ENCODE peak calls at places on chromosomes 3 and 15, in five cellular contexts. One of them, this sample, is unnamed.

GRCh38 chr3:141523615-141524375 is 37.0 kb downstream of the RASA2 start:
- DNase-seq in neural progenitor cell: no peak
- DNase-seq in PC-3: peak
- DNase-seq in substantia nigra: no peak
- DNase-seq in breast epithelium: no peak
- DNase-seq in this sample: peak

GRCh38 chr3:124552224-124552623 is 178.0 kb upstream of the UMPS start:
- DNase-seq in neural progenitor cell: no peak
- DNase-seq in PC-3: peak
- DNase-seq in substantia nigra: no peak
- DNase-seq in breast epithelium: peak
- DNase-seq in this sample: no peak

GRCh38 chr3:171615742-171616141 is 155.5 kb upstream of the TNIK start:
- DNase-seq in neural progenitor cell: no peak
- DNase-seq in PC-3: no peak
- DNase-seq in substantia nigra: no peak
- DNase-seq in breast epithelium: no peak
- DNase-seq in this sample: no peak

GRCh38 chr3:177905173-177905894 is 630.9 kb upstream of the KCNMB2 start:
- DNase-seq in neural progenitor cell: no peak
- DNase-seq in PC-3: peak
- DNase-seq in substantia nigra: no peak
- DNase-seq in breast epithelium: no peak
- DNase-seq in this sample: no peak

GRCh38 chr3:133168025-133168401 is 129.8 kb downstream of the TMEM108 start:
- DNase-seq in neural progenitor cell: no peak
- DNase-seq in PC-3: no peak
- DNase-seq in substantia nigra: no peak
- DNase-seq in breast epithelium: no peak
- DNase-seq in this sample: no peak

GRCh38 chr15:61921093-61921492 is 139.2 kb downstream of the VPS13C start:
- DNase-seq in neural progenitor cell: no peak
- DNase-seq in PC-3: peak
- DNase-seq in substantia nigra: no peak
- DNase-seq in breast epithelium: no peak
- DNase-seq in this sample: no peak

GRCh38 chr3:45198264-45199260 is 27.5 kb downstream of the TMEM158 start:
- DNase-seq in neural progenitor cell: no peak
- DNase-seq in PC-3: no peak
- DNase-seq in substantia nigra: no peak
- DNase-seq in breast epithelium: no peak
- DNase-seq in this sample: no peak

GRCh38 chr3:126371096-126371705 is 14.0 kb upstream of the KLF15 start:
- DNase-seq in neural progenitor cell: no peak
- DNase-seq in PC-3: no peak
- DNase-seq in substantia nigra: no peak
- DNase-seq in breast epithelium: no peak
- DNase-seq in this sample: no peak

GRCh38 chr15:100783296-100783695 is 96.3 kb upstream of the ALDH1A3 start:
- DNase-seq in neural progenitor cell: peak
- DNase-seq in PC-3: no peak
- DNase-seq in substantia nigra: no peak
- DNase-seq in breast epithelium: no peak
- DNase-seq in this sample: no peak

DNA sequence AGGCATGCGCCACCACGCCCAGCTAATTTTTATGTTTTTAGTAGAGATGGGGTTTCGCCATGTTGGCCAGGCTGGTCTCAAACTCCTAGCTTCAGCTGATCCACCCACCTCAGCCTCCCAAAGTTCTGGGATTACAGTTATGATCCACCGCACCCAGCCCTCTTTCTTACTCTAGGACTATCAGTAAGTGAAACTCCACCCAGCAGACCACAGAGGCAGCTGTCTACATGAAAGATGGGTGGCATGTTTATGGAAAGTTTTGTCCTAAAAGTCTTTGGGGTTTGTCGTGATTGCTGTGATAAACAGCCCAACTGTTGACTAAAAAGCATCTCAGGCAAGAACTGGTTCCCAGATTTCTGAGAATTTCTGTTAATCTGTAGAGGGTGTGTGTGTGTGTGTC is 10.9 kb downstream of the ARL6IP5 start:
- DNase-seq in neural progenitor cell: no peak
- DNase-seq in PC-3: no peak
- DNase-seq in substantia nigra: no peak
- DNase-seq in breast epithelium: no peak
- DNase-seq in this sample: no peak
- H3K27ac ChIP-seq in neural progenitor cell: no peak
- H3K27ac ChIP-seq in PC-3: no peak
- H3K27ac ChIP-seq in substantia nigra: peak
- H3K27ac ChIP-seq in breast epithelium: peak
- H3K27ac ChIP-seq in this sample: no peak

GRCh38 chr3:73601031-73601430 is 23.7 kb downstream of the PDZRN3 start:
- DNase-seq in neural progenitor cell: no peak
- DNase-seq in PC-3: no peak
- DNase-seq in substantia nigra: no peak
- DNase-seq in breast epithelium: no peak
- DNase-seq in this sample: no peak
- H3K27ac ChIP-seq in neural progenitor cell: no peak
- H3K27ac ChIP-seq in PC-3: no peak
- H3K27ac ChIP-seq in substantia nigra: no peak
- H3K27ac ChIP-seq in breast epithelium: no peak
- H3K27ac ChIP-seq in this sample: no peak

GRCh38 chr3:143121240-143122088 is 1.9 kb downstream of the CHST2 start:
- DNase-seq in neural progenitor cell: no peak
- DNase-seq in PC-3: peak
- DNase-seq in substantia nigra: peak
- DNase-seq in breast epithelium: no peak
- DNase-seq in this sample: no peak

GRCh38 chr3:143119009-143119914 is at the start of gene CHST2:
- DNase-seq in neural progenitor cell: peak
- DNase-seq in PC-3: peak
- DNase-seq in substantia nigra: peak
- DNase-seq in breast epithelium: no peak
- DNase-seq in this sample: peak

GRCh38 chr3:143122089-143122430 is 2.5 kb downstream of the CHST2 start:
- DNase-seq in neural progenitor cell: no peak
- DNase-seq in PC-3: no peak
- DNase-seq in substantia nigra: no peak
- DNase-seq in breast epithelium: no peak
- DNase-seq in this sample: no peak

GRCh38 chr3:143119974-143120715 is 574 bp downstream of the CHST2 start:
- DNase-seq in neural progenitor cell: peak
- DNase-seq in PC-3: no peak
- DNase-seq in substantia nigra: no peak
- DNase-seq in breast epithelium: no peak
- DNase-seq in this sample: no peak

GRCh38 chr3:143120716-143121239 is 1.2 kb downstream of the CHST2 start:
- DNase-seq in neural progenitor cell: peak
- DNase-seq in PC-3: peak
- DNase-seq in substantia nigra: no peak
- DNase-seq in breast epithelium: no peak
- DNase-seq in this sample: no peak
- H3K27ac ChIP-seq in neural progenitor cell: no peak
- H3K27ac ChIP-seq in PC-3: no peak
- H3K27ac ChIP-seq in substantia nigra: no peak
- H3K27ac ChIP-seq in breast epithelium: no peak
- H3K27ac ChIP-seq in this sample: no peak

DNA sequence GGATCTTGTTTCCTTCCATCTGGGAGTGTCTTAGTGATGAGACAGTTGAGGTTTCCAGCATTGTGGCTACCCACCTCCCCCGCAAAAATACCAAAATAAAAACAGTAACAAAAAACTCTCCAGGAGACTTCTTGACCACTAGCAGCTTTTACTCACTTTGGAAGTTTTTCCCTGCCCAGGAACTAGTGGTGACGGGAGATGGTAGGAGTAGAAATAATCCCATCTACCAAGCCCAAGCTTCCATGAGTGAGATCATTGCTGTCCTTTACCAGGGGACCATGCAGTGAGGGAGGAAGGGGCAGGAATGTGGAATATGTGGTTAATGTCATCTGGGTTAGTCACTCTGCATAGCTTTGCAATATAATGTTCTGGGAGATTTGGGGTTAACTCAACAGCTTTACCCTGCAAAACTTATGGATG is 187.7 kb downstream of the ITPR1 start:
- DNase-seq in neural progenitor cell: no peak
- DNase-seq in PC-3: no peak
- DNase-seq in substantia nigra: no peak
- DNase-seq in breast epithelium: no peak
- DNase-seq in this sample: no peak
- H3K27ac ChIP-seq in neural progenitor cell: no peak
- H3K27ac ChIP-seq in PC-3: no peak
- H3K27ac ChIP-seq in substantia nigra: no peak
- H3K27ac ChIP-seq in breast epithelium: no peak
- H3K27ac ChIP-seq in this sample: no peak

DNA sequence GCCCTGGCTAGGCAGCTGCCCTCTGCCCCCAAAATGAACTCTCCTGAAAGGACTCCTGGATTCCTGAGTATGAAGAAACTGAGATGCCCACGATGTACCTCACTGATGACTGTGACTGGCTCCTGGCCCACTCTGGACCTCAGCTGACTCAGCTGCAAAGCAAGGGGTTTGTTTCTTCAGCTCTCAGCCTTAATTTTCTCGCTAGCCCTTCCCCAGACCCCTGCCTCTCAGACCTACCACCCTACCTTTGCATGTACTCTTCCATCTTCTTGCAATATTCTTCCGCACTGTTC is 5.2 kb upstream of the GNAI2 start:
- DNase-seq in neural progenitor cell: no peak
- DNase-seq in PC-3: no peak
- DNase-seq in substantia nigra: no peak
- DNase-seq in breast epithelium: no peak
- DNase-seq in this sample: no peak
- H3K27ac ChIP-seq in neural progenitor cell: no peak
- H3K27ac ChIP-seq in PC-3: no peak
- H3K27ac ChIP-seq in substantia nigra: peak
- H3K27ac ChIP-seq in breast epithelium: no peak
- H3K27ac ChIP-seq in this sample: no peak

GRCh38 chr3:100647171-100647570 is 37.8 kb downstream of the ADGRG7 start:
- DNase-seq in neural progenitor cell: no peak
- DNase-seq in PC-3: no peak
- DNase-seq in substantia nigra: no peak
- DNase-seq in breast epithelium: no peak
- DNase-seq in this sample: no peak

GRCh38 chr3:100647673-100648072 is 38.3 kb downstream of the ADGRG7 start:
- DNase-seq in neural progenitor cell: no peak
- DNase-seq in PC-3: no peak
- DNase-seq in substantia nigra: no peak
- DNase-seq in breast epithelium: no peak
- DNase-seq in this sample: no peak

GRCh38 chr3:100645913-100646312 is 36.5 kb downstream of the ADGRG7 start:
- DNase-seq in neural progenitor cell: no peak
- DNase-seq in PC-3: no peak
- DNase-seq in substantia nigra: no peak
- DNase-seq in breast epithelium: no peak
- DNase-seq in this sample: no peak

GRCh38 chr3:100653731-100654309 is 44.4 kb downstream of the ADGRG7 start:
- DNase-seq in neural progenitor cell: peak
- DNase-seq in PC-3: no peak
- DNase-seq in substantia nigra: no peak
- DNase-seq in breast epithelium: no peak
- DNase-seq in this sample: no peak

DNA sequence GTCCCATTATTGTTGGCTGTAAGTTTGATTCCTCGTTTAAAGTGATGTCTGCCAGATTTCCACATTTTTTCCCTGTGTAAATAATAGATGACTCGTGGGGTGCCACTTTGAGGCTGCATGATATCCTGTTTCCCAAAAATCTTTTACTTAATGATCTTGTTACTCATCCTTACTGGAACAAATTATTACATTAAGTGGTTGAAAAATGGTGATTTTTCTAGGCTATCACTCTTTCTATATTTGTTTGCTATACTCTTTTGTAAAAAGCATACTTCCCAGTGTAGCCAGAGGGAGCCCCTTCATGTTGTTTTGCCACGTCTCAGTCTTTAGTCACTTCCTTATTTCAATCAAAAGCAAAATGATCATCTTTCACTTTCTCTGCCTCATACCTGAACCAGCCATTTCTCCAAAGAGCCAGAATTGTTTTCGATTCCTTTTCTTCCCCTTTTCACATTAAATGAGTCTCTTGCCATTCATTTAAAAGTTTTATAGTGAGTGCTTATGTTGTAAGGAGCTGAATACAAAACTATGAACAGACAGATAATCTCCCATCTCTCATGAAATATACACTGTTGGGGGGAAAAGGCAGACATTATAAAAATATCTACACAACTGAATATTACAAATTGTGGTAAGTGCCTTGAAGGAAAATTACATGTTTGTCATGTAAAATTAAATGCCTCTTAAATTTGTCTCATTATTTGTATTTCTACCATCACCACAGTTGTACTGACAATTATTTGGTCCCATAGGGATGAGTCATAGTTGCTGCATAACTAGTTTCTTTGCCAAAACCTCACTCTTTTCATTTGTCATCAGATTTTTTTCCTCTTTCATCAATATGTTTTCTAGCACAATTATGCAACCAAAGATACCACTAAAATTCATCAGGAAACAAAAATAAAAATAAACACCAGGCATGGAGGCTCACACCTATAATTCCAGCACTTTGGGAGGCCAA is 41.5 kb downstream of the ADGRG7 start:
- DNase-seq in neural progenitor cell: no peak
- DNase-seq in PC-3: peak
- DNase-seq in substantia nigra: no peak
- DNase-seq in breast epithelium: no peak
- DNase-seq in this sample: peak
- H3K27ac ChIP-seq in neural progenitor cell: no peak
- H3K27ac ChIP-seq in PC-3: peak
- H3K27ac ChIP-seq in substantia nigra: no peak
- H3K27ac ChIP-seq in breast epithelium: no peak
- H3K27ac ChIP-seq in this sample: peak